ENCODE peak calls at places on chromosomes 13 and 19, in six cellular contexts. One of them, this sample, is unnamed.

GRCh38 chr19:48479686-48480085 is 10.5 kb downstream of the CYTH2 start:
- DNase-seq in body of pancreas: no peak
- DNase-seq in mesenchymal stem cell: no peak
- DNase-seq in CD4-positive, alpha-beta memory T cell: no peak
- DNase-seq in breast epithelium: no peak
- DNase-seq in Karpas-422: no peak
- DNase-seq in this sample: no peak

GRCh38 chr13:68160466-68160865 is 930.3 kb upstream of the PCDH9 start:
- DNase-seq in Karpas-422: no peak
- DNase-seq in breast epithelium: no peak
- DNase-seq in body of pancreas: no peak
- DNase-seq in mesenchymal stem cell: no peak
- DNase-seq in CD4-positive, alpha-beta memory T cell: no peak
- DNase-seq in this sample: no peak

GRCh38 chr19:47550129-47550528 is 22.8 kb downstream of the ZNF541 start:
- DNase-seq in Karpas-422: no peak
- DNase-seq in breast epithelium: no peak
- DNase-seq in CD4-positive, alpha-beta memory T cell: no peak
- DNase-seq in body of pancreas: no peak
- DNase-seq in mesenchymal stem cell: no peak
- DNase-seq in this sample: no peak

GRCh38 chr13:100818706-100819105 is 144.1 kb upstream of the TMTC4 start:
- DNase-seq in mesenchymal stem cell: no peak
- DNase-seq in Karpas-422: no peak
- DNase-seq in CD4-positive, alpha-beta memory T cell: no peak
- DNase-seq in breast epithelium: no peak
- DNase-seq in body of pancreas: peak; percentile 13
- DNase-seq in this sample: no peak

GRCh38 chr13:50425772-50426171 is 410.5 kb downstream of the KCNRG start:
- DNase-seq in breast epithelium: no peak
- DNase-seq in CD4-positive, alpha-beta memory T cell: no peak
- DNase-seq in body of pancreas: no peak
- DNase-seq in mesenchymal stem cell: no peak
- DNase-seq in Karpas-422: peak; percentile 88
- DNase-seq in this sample: no peak

GRCh38 chr13:100459747-100460146 is 128.8 kb downstream of the GGACT start:
- DNase-seq in Karpas-422: no peak
- DNase-seq in breast epithelium: no peak
- DNase-seq in body of pancreas: no peak
- DNase-seq in CD4-positive, alpha-beta memory T cell: no peak
- DNase-seq in mesenchymal stem cell: no peak
- DNase-seq in this sample: no peak

GRCh38 chr13:42275098-42275471 is 3.1 kb downstream of the AKAP11 start:
- DNase-seq in breast epithelium: no peak
- DNase-seq in Karpas-422: peak; percentile 95
- DNase-seq in CD4-positive, alpha-beta memory T cell: no peak
- DNase-seq in mesenchymal stem cell: no peak
- DNase-seq in body of pancreas: peak; percentile 12
- DNase-seq in this sample: no peak

GRCh38 chr13:21069561-21070004 is 8.2 kb upstream of the LATS2 start:
- DNase-seq in CD4-positive, alpha-beta memory T cell: no peak
- DNase-seq in breast epithelium: no peak
- DNase-seq in body of pancreas: no peak
- DNase-seq in mesenchymal stem cell: peak; percentile 97
- DNase-seq in Karpas-422: no peak
- DNase-seq in this sample: peak; percentile 85

GRCh38 chr13:27007166-27007565 is 164.4 kb downstream of the USP12 start:
- DNase-seq in CD4-positive, alpha-beta memory T cell: no peak
- DNase-seq in mesenchymal stem cell: no peak
- DNase-seq in Karpas-422: no peak
- DNase-seq in breast epithelium: no peak
- DNase-seq in body of pancreas: no peak
- DNase-seq in this sample: no peak

GRCh38 chr13:76852991-76853390 is 33.2 kb downstream of the KCTD12 start:
- DNase-seq in mesenchymal stem cell: peak; percentile 40
- DNase-seq in breast epithelium: no peak
- DNase-seq in Karpas-422: no peak
- DNase-seq in CD4-positive, alpha-beta memory T cell: no peak
- DNase-seq in body of pancreas: no peak
- DNase-seq in this sample: peak; percentile 92

GRCh38 chr19:23547156-23547555 is 139.9 kb downstream of the ZNF675 start:
- DNase-seq in CD4-positive, alpha-beta memory T cell: no peak
- DNase-seq in mesenchymal stem cell: no peak
- DNase-seq in Karpas-422: no peak
- DNase-seq in breast epithelium: no peak
- DNase-seq in body of pancreas: no peak
- DNase-seq in this sample: no peak

GRCh38 chr19:47699360-47699917 is 13.8 kb upstream of the EHD2 start:
- DNase-seq in body of pancreas: peak; percentile 51
- DNase-seq in CD4-positive, alpha-beta memory T cell: peak; percentile 54
- DNase-seq in Karpas-422: peak; percentile 85
- DNase-seq in mesenchymal stem cell: peak; percentile 57
- DNase-seq in breast epithelium: peak; percentile 68
- DNase-seq in this sample: no peak

GRCh38 chr19:7497292-7497691 is 8.5 kb upstream of the PEX11G start:
- DNase-seq in CD4-positive, alpha-beta memory T cell: no peak
- DNase-seq in mesenchymal stem cell: peak; percentile 46
- DNase-seq in Karpas-422: peak; percentile 47
- DNase-seq in breast epithelium: no peak
- DNase-seq in body of pancreas: no peak
- DNase-seq in this sample: no peak

GRCh38 chr13:44280461-44280860 is 93.2 kb upstream of the SERP2 start:
- DNase-seq in body of pancreas: no peak
- DNase-seq in breast epithelium: no peak
- DNase-seq in CD4-positive, alpha-beta memory T cell: no peak
- DNase-seq in mesenchymal stem cell: no peak
- DNase-seq in Karpas-422: no peak
- DNase-seq in this sample: peak; percentile 42

GRCh38 chr13:48233886-48234488 is 981 bp downstream of the ITM2B start:
- DNase-seq in CD4-positive, alpha-beta memory T cell: no peak
- DNase-seq in breast epithelium: no peak
- DNase-seq in body of pancreas: no peak
- DNase-seq in mesenchymal stem cell: peak; percentile 79
- DNase-seq in Karpas-422: no peak
- DNase-seq in this sample: no peak

GRCh38 chr19:38284422-38284821 is 19.6 kb upstream of the C19orf33 start:
- DNase-seq in mesenchymal stem cell: no peak
- DNase-seq in body of pancreas: peak; percentile 41
- DNase-seq in CD4-positive, alpha-beta memory T cell: no peak
- DNase-seq in breast epithelium: no peak
- DNase-seq in Karpas-422: no peak
- DNase-seq in this sample: no peak

GRCh38 chr13:113001251-113002140 is 32.5 kb downstream of the MCF2L start:
- DNase-seq in breast epithelium: peak; percentile 67
- DNase-seq in body of pancreas: peak; percentile 78
- DNase-seq in mesenchymal stem cell: peak; percentile 18
- DNase-seq in CD4-positive, alpha-beta memory T cell: no peak
- DNase-seq in Karpas-422: no peak
- DNase-seq in this sample: no peak

GRCh38 chr19:49057636-49058234 is at the start of gene CGB7:
- DNase-seq in body of pancreas: peak; percentile 76
- DNase-seq in mesenchymal stem cell: peak; percentile 66
- DNase-seq in breast epithelium: no peak
- DNase-seq in CD4-positive, alpha-beta memory T cell: peak; percentile 43
- DNase-seq in Karpas-422: no peak
- DNase-seq in this sample: peak; percentile 69

GRCh38 chr13:44902793-44903192 is 86.5 kb downstream of the NUFIP1 start:
- DNase-seq in breast epithelium: no peak
- DNase-seq in body of pancreas: no peak
- DNase-seq in Karpas-422: no peak
- DNase-seq in mesenchymal stem cell: no peak
- DNase-seq in CD4-positive, alpha-beta memory T cell: no peak
- DNase-seq in this sample: no peak

GRCh38 chr19:46270521-46271256 is 26.2 kb upstream of the HIF3A start:
- DNase-seq in CD4-positive, alpha-beta memory T cell: no peak
- DNase-seq in breast epithelium: no peak
- DNase-seq in body of pancreas: no peak
- DNase-seq in Karpas-422: no peak
- DNase-seq in mesenchymal stem cell: no peak
- DNase-seq in this sample: no peak

GRCh38 chr13:52924241-52925148 is 76.1 kb upstream of the PCDH8 start:
- DNase-seq in mesenchymal stem cell: no peak
- DNase-seq in CD4-positive, alpha-beta memory T cell: no peak
- DNase-seq in Karpas-422: no peak
- DNase-seq in breast epithelium: no peak
- DNase-seq in body of pancreas: no peak
- DNase-seq in this sample: no peak

DNA sequence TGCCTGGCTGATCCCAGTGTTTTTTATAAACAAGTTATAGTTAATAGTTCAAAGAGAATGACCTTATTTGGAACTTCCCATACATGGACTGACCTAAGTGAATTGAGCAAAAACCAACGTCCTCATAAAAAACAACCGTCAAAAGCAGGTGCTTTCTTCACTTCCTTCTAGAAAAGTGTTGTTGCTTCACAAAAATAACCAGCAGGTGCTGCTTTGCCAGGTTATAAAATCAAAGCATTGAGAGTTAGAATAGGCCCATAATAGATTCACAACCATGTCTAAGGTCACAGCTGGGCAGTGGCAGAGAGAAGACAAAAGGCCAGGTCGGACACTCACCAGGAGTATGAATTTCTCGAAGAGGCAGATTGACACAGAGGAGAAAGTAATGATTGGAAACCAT is 9.5 kb downstream of the RUBCNL start:
- DNase-seq in mesenchymal stem cell: no peak
- DNase-seq in Karpas-422: no peak
- DNase-seq in body of pancreas: no peak
- DNase-seq in breast epithelium: no peak
- DNase-seq in CD4-positive, alpha-beta memory T cell: no peak
- DNase-seq in this sample: no peak
- H3K4me1 ChIP-seq in mesenchymal stem cell: peaks cover 1% of the 10 kb centered on the region
- H3K4me1 ChIP-seq in Karpas-422: peaks cover 9% of the 10 kb centered on the region
- H3K4me1 ChIP-seq in body of pancreas: no peaks in the 10 kb centered on the region
- H3K4me1 ChIP-seq in breast epithelium: no peaks in the 10 kb centered on the region
- H3K4me1 ChIP-seq in CD4-positive, alpha-beta memory T cell: no peaks in the 10 kb centered on the region
- H3K4me1 ChIP-seq in this sample: no peaks in the 10 kb centered on the region

DNA sequence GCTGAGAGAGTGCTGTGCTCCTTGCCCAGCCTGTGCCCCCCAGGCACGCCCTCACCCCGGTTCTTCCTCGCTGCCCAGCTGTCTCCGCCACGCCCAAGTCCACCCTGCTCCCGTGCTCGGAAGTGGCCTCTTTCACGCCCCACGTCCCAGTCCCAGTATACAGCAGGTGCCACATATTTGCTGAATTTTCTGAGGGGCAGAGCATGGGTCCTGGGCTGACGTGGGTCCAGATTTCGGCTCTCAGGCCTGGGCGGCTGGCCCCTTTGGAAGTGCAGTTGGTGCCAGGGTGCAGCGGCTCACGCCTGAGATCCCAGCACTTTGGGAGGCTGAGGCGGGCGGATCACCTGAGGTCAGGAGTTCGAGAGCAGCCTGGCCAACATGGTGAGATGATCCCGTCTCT is 3.4 kb downstream of the HCN2 start:
- DNase-seq in breast epithelium: no peak
- DNase-seq in Karpas-422: no peak
- DNase-seq in mesenchymal stem cell: no peak
- DNase-seq in body of pancreas: no peak
- DNase-seq in CD4-positive, alpha-beta memory T cell: no peak
- DNase-seq in this sample: no peak
- H3K4me1 ChIP-seq in breast epithelium: peaks cover 6% of the 10 kb centered on the region
- H3K4me1 ChIP-seq in Karpas-422: peaks cover 7% of the 10 kb centered on the region
- H3K4me1 ChIP-seq in mesenchymal stem cell: peaks cover 37% of the 10 kb centered on the region
- H3K4me1 ChIP-seq in body of pancreas: peaks cover 27% of the 10 kb centered on the region
- H3K4me1 ChIP-seq in CD4-positive, alpha-beta memory T cell: peaks cover 14% of the 10 kb centered on the region
- H3K4me1 ChIP-seq in this sample: peaks cover 11% of the 10 kb centered on the region

GRCh38 chr19:6223461-6224307 is 56.1 kb downstream of the MLLT1 start:
- DNase-seq in Karpas-422: no peak
- DNase-seq in mesenchymal stem cell: no peak
- DNase-seq in CD4-positive, alpha-beta memory T cell: peak; percentile 7
- DNase-seq in breast epithelium: no peak
- DNase-seq in body of pancreas: peak; percentile 56
- DNase-seq in this sample: no peak

GRCh38 chr19:6224308-6224675 is 55.5 kb downstream of the MLLT1 start:
- DNase-seq in body of pancreas: no peak
- DNase-seq in CD4-positive, alpha-beta memory T cell: peak; percentile 18
- DNase-seq in breast epithelium: no peak
- DNase-seq in Karpas-422: no peak
- DNase-seq in mesenchymal stem cell: no peak
- DNase-seq in this sample: no peak

GRCh38 chr19:6221220-6221877 is 58.4 kb downstream of the MLLT1 start:
- DNase-seq in body of pancreas: no peak
- DNase-seq in CD4-positive, alpha-beta memory T cell: no peak
- DNase-seq in breast epithelium: no peak
- DNase-seq in Karpas-422: no peak
- DNase-seq in mesenchymal stem cell: no peak
- DNase-seq in this sample: no peak

GRCh38 chr19:6221878-6222746 is 57.7 kb downstream of the MLLT1 start:
- DNase-seq in body of pancreas: no peak
- DNase-seq in mesenchymal stem cell: no peak
- DNase-seq in CD4-positive, alpha-beta memory T cell: peak; percentile 25
- DNase-seq in breast epithelium: no peak
- DNase-seq in Karpas-422: no peak
- DNase-seq in this sample: no peak

GRCh38 chr19:6222884-6223283 is 56.9 kb downstream of the MLLT1 start:
- DNase-seq in body of pancreas: no peak
- DNase-seq in breast epithelium: no peak
- DNase-seq in Karpas-422: no peak
- DNase-seq in CD4-positive, alpha-beta memory T cell: no peak
- DNase-seq in mesenchymal stem cell: no peak
- DNase-seq in this sample: peak; percentile 42
- H3K4me1 ChIP-seq in body of pancreas: peaks cover 21% of the 10 kb centered on the region
- H3K4me1 ChIP-seq in breast epithelium: peaks cover 3% of the 10 kb centered on the region
- H3K4me1 ChIP-seq in Karpas-422: no peaks in the 10 kb centered on the region
- H3K4me1 ChIP-seq in CD4-positive, alpha-beta memory T cell: no peaks in the 10 kb centered on the region
- H3K4me1 ChIP-seq in mesenchymal stem cell: peaks cover 27% of the 10 kb centered on the region
- H3K4me1 ChIP-seq in this sample: peaks cover 21% of the 10 kb centered on the region

GRCh38 chr19:15304140-15304705 is 28.1 kb downstream of the BRD4 start:
- DNase-seq in Karpas-422: no peak
- DNase-seq in body of pancreas: no peak
- DNase-seq in breast epithelium: no peak
- DNase-seq in CD4-positive, alpha-beta memory T cell: peak; percentile 48
- DNase-seq in mesenchymal stem cell: peak; percentile 65
- DNase-seq in this sample: no peak
- H3K4me1 ChIP-seq in Karpas-422: peaks cover 41% of the 10 kb centered on the region
- H3K4me1 ChIP-seq in body of pancreas: peaks cover 85% of the 10 kb centered on the region
- H3K4me1 ChIP-seq in breast epithelium: peaks cover 9% of the 10 kb centered on the region
- H3K4me1 ChIP-seq in CD4-positive, alpha-beta memory T cell: peaks cover 82% of the 10 kb centered on the region
- H3K4me1 ChIP-seq in mesenchymal stem cell: peaks cover 14% of the 10 kb centered on the region
- H3K4me1 ChIP-seq in this sample: peaks cover 17% of the 10 kb centered on the region

DNA sequence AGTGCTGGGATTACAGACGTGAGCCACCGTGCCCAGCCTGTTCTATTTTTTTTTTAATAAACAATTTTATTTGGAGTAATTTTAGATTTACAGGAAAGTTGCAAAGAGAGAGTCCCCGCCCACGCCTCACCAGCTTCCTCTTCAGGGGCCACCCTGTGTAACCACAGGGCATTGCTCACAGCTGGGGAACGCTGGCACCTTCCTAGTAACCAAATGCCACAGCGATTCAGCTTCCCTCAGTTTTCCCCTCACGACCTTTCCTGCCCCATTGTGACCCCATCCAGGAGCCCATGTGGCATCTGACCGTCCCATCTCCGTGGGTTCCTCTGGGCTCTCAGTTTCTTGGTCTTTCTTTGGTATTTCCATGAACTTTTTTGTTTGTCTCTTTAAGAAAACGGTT is 83.9 kb downstream of the GNG7 start:
- DNase-seq in body of pancreas: peak; percentile 81
- DNase-seq in CD4-positive, alpha-beta memory T cell: peak; percentile 84
- DNase-seq in mesenchymal stem cell: no peak
- DNase-seq in Karpas-422: peak; percentile 65
- DNase-seq in breast epithelium: no peak
- DNase-seq in this sample: peak; percentile 77
- H3K4me1 ChIP-seq in body of pancreas: peaks cover 20% of the 10 kb centered on the region
- H3K4me1 ChIP-seq in CD4-positive, alpha-beta memory T cell: peaks cover 70% of the 10 kb centered on the region
- H3K4me1 ChIP-seq in mesenchymal stem cell: peaks cover 25% of the 10 kb centered on the region
- H3K4me1 ChIP-seq in Karpas-422: peaks cover 38% of the 10 kb centered on the region
- H3K4me1 ChIP-seq in breast epithelium: peaks cover 3% of the 10 kb centered on the region
- H3K4me1 ChIP-seq in this sample: peaks cover 26% of the 10 kb centered on the region